ENCODE peak calls at places on chromosomes 1 and 21, in six cellular contexts. V is cerebellar cortex; O is C1 segment of cervical spinal cord; G is AG08395; B is activated CD4-positive, CD25-positive, alpha-beta regulatory T cell; D is psoas muscle. N is an unnamed sample.
A peak's percentile ranks its signal among the peaks of the same experiment; 100 is the strongest.

GRCh38 chr21:45846373-45847160 is 135.0 kb upstream of the COL6A1 start:
- DNase-seq in V (peak; percentile 93), O (peak; percentile 33), G (peak; percentile 78), B (no peak), D (peak; percentile 38), N (peak; percentile 60)

GRCh38 chr21:34284613-34285160 is 79.1 kb upstream of the KCNE2 start:
- DNase-seq in V (no peak), O (no peak), G (no peak), B (no peak), D (no peak), N (no peak)

GRCh38 chr1:94048413-94049164 is 72.4 kb downstream of the ABCA4 start:
- DNase-seq in V (no peak), O (no peak), G (peak; percentile 72), B (no peak), D (no peak), N (peak; percentile 73)

GRCh38 chr1:227796359-227796915 is 19.0 kb upstream of the PRSS38 start:
- DNase-seq in V (no peak), O (no peak), G (no peak), B (no peak), D (no peak), N (no peak)

GRCh38 chr1:194062526-194062925 is 876.1 kb upstream of the B3GALT2 start:
- DNase-seq in V (no peak), O (no peak), G (no peak), B (no peak), D (no peak), N (no peak)

GRCh38 chr1:150141452-150141851 is 8.3 kb upstream of the PLEKHO1 start:
- DNase-seq in V (no peak), O (no peak), G (no peak), B (no peak), D (no peak), N (no peak)

GRCh38 chr1:156488566-156489165 is 11.9 kb downstream of the MEF2D start:
- DNase-seq in V (peak; percentile 11), O (no peak), G (no peak), B (no peak), D (no peak), N (no peak)

GRCh38 chr1:35191429-35192055 is 1.4 kb downstream of the SFPQ start:
- DNase-seq in V (no peak), O (no peak), G (no peak), B (no peak), D (no peak), N (no peak)

GRCh38 chr1:247647864-247648263 is 31.7 kb downstream of the OR13G1 start:
- DNase-seq in V (no peak), O (no peak), G (no peak), B (no peak), D (no peak), N (no peak)